ENCODE peak calls at places on chromosomes 16 and 17, in seven cellular contexts. J is tibial artery, B is neural progenitor cell, D is nephron progenitor cell, E is WERI-Rb-1, K is activated B cell treated with CpG ODN at 0.5 μM for 24 hours, Z is prostate gland. V is an unnamed sample.

GRCh38 chr17:65261152-65261551 is 124.0 kb downstream of the RGS9 start:
- DNase-seq in E (no peak), Z (no peak), B (no peak), D (no peak), J (no peak), K (no peak), V (no peak)

GRCh38 chr17:49566668-49567071 is 9.0 kb upstream of the NXPH3 start:
- DNase-seq in Z (peak), E (no peak), B (no peak), D (no peak), K (no peak), J (no peak), V (no peak)

GRCh38 chr17:46978489-46979022 is 497 bp downstream of the RPRML start:
- DNase-seq in K (peak), Z (no peak), D (peak), B (peak), J (no peak), E (peak), V (no peak)

GRCh38 chr17:38533241-38533640 is 72.5 kb downstream of the SRCIN1 start:
- DNase-seq in D (no peak), J (no peak), Z (no peak), B (peak), K (no peak), E (no peak), V (no peak)

GRCh38 chr17:66466933-66467367 is 164.5 kb downstream of the PRKCA start:
- DNase-seq in B (no peak), Z (no peak), E (no peak), J (no peak), K (no peak), D (no peak), V (peak)

GRCh38 chr17:16286947-16287562 is 66.2 kb downstream of the CENPV start:
- DNase-seq in E (no peak), J (peak), B (no peak), K (peak), D (no peak), Z (no peak), V (no peak)

GRCh38 chr17:76635659-76636360 is 7.7 kb downstream of the ST6GALNAC1 start:
- DNase-seq in Z (no peak), B (no peak), K (no peak), E (no peak), J (no peak), D (no peak), V (peak)

GRCh38 chr16:20359997-20360396 is 7.5 kb upstream of the UMOD start:
- DNase-seq in D (peak), J (no peak), Z (no peak), K (no peak), B (peak), E (no peak), V (no peak)

GRCh38 chr17:36861531-36861930 is 75.7 kb upstream of the LHX1 start:
- DNase-seq in E (no peak), K (no peak), B (no peak), D (no peak), Z (no peak), J (no peak), V (no peak)

GRCh38 chr16:14669776-14670175 is 24.3 kb downstream of the PLA2G10 start:
- DNase-seq in E (no peak), D (no peak), B (no peak), Z (no peak), J (no peak), K (no peak), V (no peak)

GRCh38 chr16:2785101-2785991 is 2.0 kb downstream of the PRSS33 start:
- DNase-seq in B (no peak), K (peak), Z (no peak), J (no peak), E (peak), D (no peak), V (no peak)

GRCh38 chr16:80585764-80586163 is 45.0 kb downstream of the DYNLRB2 start:
- DNase-seq in J (no peak), E (no peak), D (no peak), Z (no peak), K (no peak), B (no peak), V (no peak)

GRCh38 chr16:73433493-73434307 is 385.8 kb upstream of the ZFHX3 start:
- DNase-seq in J (no peak), E (no peak), K (no peak), B (peak), D (peak), Z (no peak), V (no peak)

GRCh38 chr17:82599674-82600661 is 48.3 kb downstream of the WDR45B start:
- DNase-seq in J (no peak), Z (no peak), B (no peak), E (no peak), D (no peak), K (no peak), V (no peak)

GRCh38 chr16:3915438-3916250 is 35.1 kb upstream of the CREBBP start:
- DNase-seq in J (no peak), E (no peak), B (no peak), Z (no peak), D (no peak), K (no peak), V (no peak)

GRCh38 chr17:65696739-65697394 is 135.4 kb upstream of the AXIN2 start:
- DNase-seq in J (no peak), E (no peak), B (no peak), K (no peak), Z (no peak), D (no peak), V (peak)

GRCh38 chr16:67528870-67529638 is 425 bp downstream of the RIPOR1 start:
- DNase-seq in K (peak), J (no peak), E (peak), D (peak), B (peak), Z (no peak), V (no peak)

GRCh38 chr17:31488264-31488981 is 96.9 kb downstream of the RAB11FIP4 start:
- DNase-seq in J (no peak), E (no peak), Z (no peak), B (peak), D (peak), K (no peak), V (no peak)

GRCh38 chr17:43363926-43364285 is 34.9 kb upstream of the ARL4D start:
- DNase-seq in J (no peak), B (peak), Z (no peak), K (no peak), D (no peak), E (no peak), V (no peak)

GRCh38 chr16:49594706-49595534 is 221.3 kb downstream of the C16orf78 start:
- DNase-seq in K (no peak), D (no peak), Z (no peak), J (peak), B (no peak), E (no peak), V (no peak)

GRCh38 chr16:30724641-30725464 is 23.4 kb upstream of the PHKG2 start:
- DNase-seq in Z (no peak), J (peak), K (no peak), D (no peak), B (no peak), E (no peak), V (no peak)

GRCh38 chr17:17175917-17176316 is 30.2 kb downstream of the PLD6 start:
- DNase-seq in D (no peak), J (peak), B (no peak), E (no peak), Z (no peak), K (peak), V (no peak)

GRCh38 chr16:67403976-67404555 is 10.8 kb upstream of the TPPP3 start:
- DNase-seq in B (no peak), D (no peak), E (no peak), K (no peak), J (no peak), Z (no peak), V (no peak)

GRCh38 chr16:2963611-2964415 is at the start of gene KREMEN2:
- DNase-seq in E (peak), B (peak), J (no peak), K (peak), D (peak), Z (no peak), V (no peak)

GRCh38 chr16:70460737-70461261 is 6.4 kb downstream of the FCSK start:
- DNase-seq in B (no peak), K (no peak), D (no peak), J (no peak), E (no peak), Z (no peak), V (no peak)

GRCh38 chr17:32998111-32998892 is 6.7 kb downstream of the SPACA3 start:
- DNase-seq in K (peak), B (peak), D (peak), E (peak), J (peak), Z (peak), V (peak)

GRCh38 chr16:87233928-87234327 is 83.3 kb downstream of the C16orf95 start:
- DNase-seq in D (no peak), B (peak), E (peak), J (no peak), Z (no peak), K (no peak), V (peak)

GRCh38 chr16:87414251-87414680 is 22.1 kb downstream of the MAP1LC3B start:
- DNase-seq in E (no peak), B (no peak), J (peak), D (no peak), K (no peak), Z (no peak), V (peak)

GRCh38 chr16:89343501-89344291 is 126.2 kb downstream of the ZNF778 start:
- DNase-seq in D (peak), B (no peak), J (no peak), E (no peak), Z (no peak), K (no peak), V (peak)

GRCh38 chr17:49752508-49752907 is 11.4 kb downstream of the FAM117A start:
- DNase-seq in B (no peak), J (no peak), Z (no peak), D (no peak), K (no peak), E (no peak), V (no peak)

GRCh38 chr17:44005865-44006580 is 1.6 kb downstream of the NAGS start:
- DNase-seq in J (peak), E (no peak), Z (no peak), K (peak), D (peak), B (peak), V (no peak)

GRCh38 chr17:76630151-76630550 is 13.4 kb downstream of the ST6GALNAC1 start:
- DNase-seq in J (no peak), Z (no peak), E (no peak), D (no peak), B (no peak), K (no peak), V (no peak)

GRCh38 chr16:55703003-55704001 is 47.5 kb downstream of the SLC6A2 start:
- DNase-seq in B (peak), E (peak), J (no peak), K (no peak), D (peak), Z (peak), V (peak)
- TF ChIP-seq CTCF in B (peak), E (peak), J (peak), K (no peak), D (peak), Z (peak), V (peak)

GRCh38 chr17:63696381-63696961 is 3.5 kb downstream of the LIMD2 start:
- DNase-seq in D (peak), K (no peak), B (peak), J (no peak), Z (no peak), E (peak), V (peak)
- TF ChIP-seq CTCF in D (peak), K (no peak), B (peak), J (no peak), Z (peak), E (peak), V (peak)

GRCh38 chr17:45127583-45128300 is 4.6 kb downstream of the PLCD3 start:
- DNase-seq in B (peak), D (no peak), K (no peak), E (no peak), Z (peak), J (peak), V (peak)
- TF ChIP-seq CTCF in B (no peak), D (no peak), K (no peak), E (no peak), Z (no peak), J (no peak), V (no peak)

GRCh38 chr16:56420613-56421012 is 4.7 kb downstream of the AMFR start:
- DNase-seq in J (no peak), Z (no peak), D (no peak), K (no peak), E (no peak), B (no peak), V (no peak)

GRCh38 chr16:56417138-56417537 is 8.2 kb downstream of the AMFR start:
- DNase-seq in E (no peak), Z (no peak), K (no peak), B (no peak), J (no peak), D (no peak), V (no peak)

GRCh38 chr16:56421313-56421712 is 4.0 kb downstream of the AMFR start:
- DNase-seq in J (no peak), K (no peak), D (no peak), B (no peak), E (no peak), Z (no peak), V (no peak)

GRCh38 chr16:56421976-56422669 is 3.2 kb downstream of the AMFR start:
- DNase-seq in Z (no peak), D (no peak), K (no peak), B (no peak), J (no peak), E (no peak), V (no peak)

DNA sequence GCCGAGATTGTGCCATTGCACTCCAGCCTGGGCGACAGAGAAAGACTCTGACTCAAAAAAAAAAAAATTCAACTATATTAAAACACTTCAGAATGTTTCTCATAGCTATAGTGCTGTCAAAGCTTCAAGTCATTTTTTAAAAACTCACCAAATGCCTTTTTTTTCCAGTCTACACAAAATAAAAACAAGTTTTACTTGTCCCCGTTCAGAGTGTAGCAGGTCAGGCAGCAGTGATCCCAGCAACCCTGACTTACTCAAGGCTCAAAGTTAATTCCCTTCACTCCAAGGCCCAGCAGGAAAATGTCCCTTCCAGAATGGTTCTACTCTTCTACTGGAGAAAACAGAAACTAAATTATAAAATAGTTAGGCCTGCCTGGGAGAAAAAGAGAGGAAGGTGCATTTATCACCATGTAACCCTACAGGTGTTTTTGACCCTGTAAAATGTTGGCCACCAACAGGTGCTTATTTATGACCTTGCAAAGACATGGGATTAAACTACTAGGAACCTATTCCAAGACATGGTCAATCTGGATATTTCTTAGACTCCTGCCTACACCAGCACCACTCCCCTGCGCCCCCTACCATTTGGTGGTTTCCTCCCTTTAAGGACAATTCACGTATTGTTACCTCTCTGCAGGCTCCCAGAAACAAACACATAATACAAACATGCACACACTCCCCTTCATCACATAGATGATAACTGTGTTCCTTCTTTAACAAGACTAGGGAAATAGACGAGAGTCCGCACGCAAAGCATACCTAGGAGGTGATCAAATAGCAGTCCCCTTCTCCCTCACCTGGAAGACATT is 5.4 kb downstream of the AMFR start:
- DNase-seq in J (no peak), D (no peak), K (no peak), Z (no peak), E (no peak), B (no peak), V (no peak)
- TF ChIP-seq CTCF in J (no peak), D (no peak), K (no peak), Z (no peak), E (no peak), B (no peak), V (no peak)

GRCh38 chr17:70945386-70945785 is 776.1 kb downstream of the KCNJ2 start:
- DNase-seq in Z (no peak), B (peak), J (no peak), D (no peak), K (no peak), E (peak), V (no peak)
- TF ChIP-seq CTCF in Z (no peak), B (peak), J (no peak), D (no peak), K (no peak), E (peak), V (no peak)

GRCh38 chr17:72479113-72479512 is 358.3 kb downstream of the SOX9 start:
- DNase-seq in K (no peak), Z (no peak), J (no peak), D (no peak), E (no peak), B (no peak), V (no peak)
- TF ChIP-seq CTCF in K (no peak), Z (no peak), J (no peak), D (no peak), E (peak), B (no peak), V (peak)

GRCh38 chr16:46607529-46607928 is 13.7 kb downstream of the SHCBP1 start:
- DNase-seq in Z (no peak), B (no peak), E (no peak), K (no peak), J (no peak), D (no peak), V (peak)
- TF ChIP-seq CTCF in Z (peak), B (peak), E (no peak), K (no peak), J (peak), D (no peak), V (peak)

GRCh38 chr16:4982056-4982867 is 24.1 kb downstream of the SEC14L5 start:
- DNase-seq in E (peak), J (no peak), B (no peak), K (no peak), Z (no peak), D (no peak), V (no peak)

GRCh38 chr16:4987250-4987579 is 29.1 kb downstream of the SEC14L5 start:
- DNase-seq in D (no peak), Z (no peak), K (no peak), B (no peak), J (no peak), E (no peak), V (no peak)

GRCh38 chr16:4987580-4988374 is 29.6 kb downstream of the SEC14L5 start:
- DNase-seq in J (no peak), E (no peak), Z (no peak), K (no peak), D (peak), B (peak), V (no peak)

GRCh38 chr16:4981473-4981872 is 23.3 kb downstream of the SEC14L5 start:
- DNase-seq in E (no peak), B (no peak), D (no peak), J (no peak), K (no peak), Z (no peak), V (no peak)

DNA sequence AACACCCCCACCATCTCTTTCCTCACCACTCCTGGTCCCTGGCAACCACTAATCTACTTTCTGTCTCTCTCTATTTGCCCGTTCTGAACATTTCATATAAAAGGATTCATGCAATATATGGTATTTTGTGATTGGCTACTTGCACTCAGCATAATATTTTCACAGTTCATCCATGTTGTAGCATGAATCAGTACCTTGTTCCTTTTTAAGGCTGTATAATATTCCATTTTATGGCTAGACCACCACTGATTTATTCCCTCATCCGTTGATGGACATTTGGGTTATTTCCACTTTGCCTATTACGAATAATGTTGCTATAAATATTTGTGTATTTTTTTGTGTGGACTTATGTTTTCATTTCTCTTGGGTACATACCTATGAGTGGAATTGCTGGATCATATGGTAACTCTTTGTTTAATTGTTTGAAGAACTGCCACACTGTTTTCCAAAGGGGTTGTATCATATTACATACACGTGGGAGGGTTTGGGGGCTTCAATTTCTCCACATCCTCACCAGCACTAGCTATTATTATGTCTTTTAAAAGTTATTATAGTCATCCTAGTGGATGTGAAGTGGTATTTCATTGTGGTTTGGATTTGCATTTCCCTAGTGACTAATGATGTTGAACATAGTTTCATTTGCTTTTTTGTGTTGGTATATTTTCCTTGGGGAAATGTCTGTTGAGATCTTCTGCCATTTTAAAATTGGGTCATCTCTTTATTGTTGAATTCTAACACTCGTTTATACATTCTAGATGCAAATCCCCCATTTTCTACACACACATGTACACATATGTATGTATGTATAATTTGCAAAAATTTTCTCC is 26.3 kb downstream of the SEC14L5 start:
- DNase-seq in B (no peak), K (no peak), J (no peak), E (no peak), D (no peak), Z (no peak), V (peak)
- TF ChIP-seq CTCF in B (no peak), K (no peak), J (no peak), E (no peak), D (no peak), Z (no peak), V (no peak)

GRCh38 chr16:721765-722481 is 977 bp downstream of the ANTKMT start:
- DNase-seq in J (no peak), E (no peak), Z (no peak), B (no peak), D (no peak), K (no peak), V (no peak)

GRCh38 chr16:718922-719321 is 2.0 kb upstream of the ANTKMT start:
- DNase-seq in E (no peak), J (no peak), Z (no peak), D (no peak), K (no peak), B (no peak), V (no peak)

GRCh38 chr16:720990-721764 is at the start of gene ANTKMT:
- DNase-seq in K (peak), D (peak), J (peak), E (peak), Z (peak), B (peak), V (peak)

GRCh38 chr16:719815-720506 is 985 bp upstream of the ANTKMT start:
- DNase-seq in D (no peak), B (no peak), Z (no peak), E (peak), J (no peak), K (no peak), V (no peak)

GRCh38 chr16:720507-720989 is 398 bp upstream of the ANTKMT start:
- DNase-seq in E (peak), B (peak), K (no peak), D (peak), J (no peak), Z (no peak), V (peak)
- TF ChIP-seq CTCF in E (peak), B (peak), K (no peak), D (no peak), J (no peak), Z (no peak), V (peak)

GRCh38 chr17:41474863-41475262 is 6.1 kb downstream of the KRT35 start:
- DNase-seq in B (no peak), Z (no peak), E (no peak), J (no peak), D (no peak), K (no peak), V (no peak)
- TF ChIP-seq CTCF in B (no peak), Z (no peak), E (no peak), J (no peak), D (no peak), K (no peak), V (no peak)